ENCODE peak calls at places on chromosomes 2 and 18, in seven cellular contexts. F is neuronal stem cell, J is IMR-90, E is H9, H is mesenchymal stem cell, K is trophoblast cell, B is H1. I is an unnamed sample.

GRCh38 chr2:85001595-85001994 is 30.6 kb downstream of the KCMF1 start:
- DNase-seq in E (no peak), H (no peak), K (no peak), B (no peak), J (no peak), F (no peak), I (no peak)

GRCh38 chr2:88053301-88053700 is 2.3 kb downstream of the KRCC1 start:
- DNase-seq in K (no peak), B (no peak), H (peak; percentile 67), F (no peak), E (no peak), J (peak; percentile 20), I (no peak)

GRCh38 chr18:48278081-48278480 is 131.1 kb downstream of the ZBTB7C start:
- DNase-seq in E (no peak), B (no peak), H (no peak), K (no peak), J (no peak), F (no peak), I (no peak)

GRCh38 chr2:151040036-151040435 is 221.6 kb downstream of the RBM43 start:
- DNase-seq in F (no peak), B (no peak), H (no peak), J (peak; percentile 20), E (no peak), K (no peak), I (no peak)

GRCh38 chr2:140506606-140507005 is 1624.2 kb downstream of the LRP1B start:
- DNase-seq in E (no peak), H (peak; percentile 87), K (no peak), B (no peak), F (no peak), J (peak; percentile 60), I (peak; percentile 8)

GRCh38 chr2:9287400-9288059 is 80.9 kb downstream of the ASAP2 start:
- DNase-seq in B (no peak), F (no peak), J (peak; percentile 99), K (peak; percentile 88), H (peak; percentile 98), E (no peak), I (peak; percentile 68)

GRCh38 chr2:227503433-227504406 is 31.8 kb downstream of the AGFG1 start:
- DNase-seq in E (no peak), K (peak; percentile 36), H (peak; percentile 43), B (no peak), J (peak; percentile 57), F (no peak), I (peak; percentile 37)

GRCh38 chr18:48922801-48923730 is 27.7 kb downstream of the SMAD7 start:
- DNase-seq in B (no peak), J (peak; percentile 82), K (no peak), H (peak; percentile 96), F (no peak), E (peak; percentile 32), I (peak; percentile 13)

GRCh38 chr2:233068762-233069418 is 8.7 kb downstream of the INPP5D start:
- DNase-seq in B (no peak), J (no peak), E (no peak), H (no peak), F (no peak), K (no peak), I (no peak)

GRCh38 chr2:160561551-160562280 is 68.1 kb upstream of the RBMS1 start:
- DNase-seq in H (no peak), F (no peak), E (no peak), B (no peak), K (peak; percentile 63), J (peak; percentile 81), I (no peak)

GRCh38 chr2:200056105-200056504 is 100.7 kb downstream of the MAIP1 start:
- DNase-seq in E (no peak), B (no peak), F (no peak), J (no peak), K (no peak), H (no peak), I (no peak)

GRCh38 chr2:240865391-240865790 is 3.2 kb upstream of the AGXT start:
- DNase-seq in H (no peak), J (no peak), F (no peak), K (no peak), B (no peak), E (no peak), I (no peak)

GRCh38 chr2:240797500-240797895 is 22.5 kb downstream of the KIF1A start:
- DNase-seq in B (no peak), H (no peak), F (no peak), E (no peak), K (no peak), J (no peak), I (no peak)

GRCh38 chr2:182559623-182560022 is 132.8 kb upstream of the PDE1A start:
- DNase-seq in K (no peak), E (no peak), B (no peak), H (no peak), J (peak; percentile 76), F (no peak), I (no peak)

GRCh38 chr2:136424112-136424511 is 306.2 kb upstream of the CXCR4 start:
- DNase-seq in J (no peak), B (no peak), H (no peak), K (no peak), E (no peak), F (no peak), I (no peak)

GRCh38 chr2:41958775-41959174 is 89.0 kb upstream of the PKDCC start:
- DNase-seq in J (peak; percentile 26), K (no peak), E (no peak), H (no peak), F (no peak), B (no peak), I (no peak)

GRCh38 chr2:3492951-3493609 is 26.3 kb downstream of the ADI1 start:
- DNase-seq in K (no peak), B (no peak), J (peak; percentile 96), F (no peak), E (no peak), H (peak; percentile 37), I (no peak)

GRCh38 chr2:174952607-174953006 is 52.6 kb downstream of the CHN1 start:
- DNase-seq in E (no peak), K (no peak), F (no peak), H (peak; percentile 59), B (no peak), J (peak; percentile 71), I (no peak)

GRCh38 chr2:128520787-128521186 is 202.1 kb upstream of the HS6ST1 start:
- DNase-seq in E (no peak), H (no peak), B (no peak), F (no peak), K (no peak), J (no peak), I (no peak)

GRCh38 chr2:215619989-215620388 is 184.1 kb upstream of the FN1 start:
- DNase-seq in H (no peak), B (no peak), K (peak; percentile 41), F (no peak), E (no peak), J (no peak), I (no peak)

GRCh38 chr2:191521608-191522208 is 156.2 kb upstream of the NABP1 start:
- DNase-seq in B (no peak), K (no peak), J (peak; percentile 55), F (no peak), H (peak; percentile 38), E (no peak), I (peak; percentile 34)

GRCh38 chr2:23760746-23761145 is 166.2 kb downstream of the ATAD2B start:
- DNase-seq in B (no peak), E (no peak), K (no peak), F (no peak), J (peak; percentile 80), H (peak; percentile 66), I (peak; percentile 43)

DNA sequence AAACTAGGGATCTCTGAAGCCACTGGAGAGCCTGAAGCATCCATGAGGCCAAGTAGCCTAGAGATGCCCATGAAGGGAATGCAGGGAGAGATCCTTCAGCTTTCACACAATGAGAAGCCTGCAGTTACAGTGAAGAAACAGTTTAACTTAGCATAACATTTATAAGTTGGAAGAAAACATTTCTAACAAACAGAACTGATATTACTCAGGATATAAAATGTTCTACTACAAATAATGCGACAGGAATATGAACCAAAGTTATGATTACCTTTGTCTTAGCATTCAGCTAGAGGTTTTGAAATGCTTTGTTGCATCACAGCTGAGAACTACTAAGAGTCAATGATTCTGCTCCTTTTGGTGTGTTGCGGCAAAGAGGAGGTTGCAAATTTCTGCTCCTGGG is 6.9 kb upstream of the KYNU start:
- DNase-seq in B (no peak), K (no peak), J (peak; percentile 21), E (no peak), F (no peak), H (peak; percentile 33), I (no peak)
- H2AK5ac ChIP-seq in B (no peak overlapping the region), K (no peak overlapping the region), J (peak overlapping the region; percentile 67), E (no peak overlapping the region), F (no peak overlapping the region), H (no peak overlapping the region), I (no peak overlapping the region)

DNA sequence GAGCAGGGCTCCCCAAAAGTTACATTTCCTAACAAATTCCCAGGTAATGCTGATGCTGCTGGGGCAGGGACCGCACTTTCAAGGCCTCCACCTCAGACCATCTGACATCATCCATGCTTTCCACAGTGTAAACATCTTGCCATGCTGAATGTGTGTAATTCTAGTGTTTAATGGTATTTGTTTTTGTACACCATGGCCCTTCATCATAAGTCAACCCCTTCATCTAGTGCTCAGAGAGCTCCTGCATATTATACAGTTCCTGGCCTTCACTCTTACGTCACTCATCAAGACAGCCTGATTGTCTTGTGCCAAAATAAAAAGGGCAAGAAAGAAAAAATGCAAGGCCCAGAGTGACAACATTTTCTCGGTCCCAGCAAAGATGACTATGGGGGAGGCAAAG is 77.5 kb upstream of the ZFP36L2 start:
- DNase-seq in H (no peak), F (no peak), J (no peak), B (no peak), K (no peak), E (no peak), I (no peak)
- H3K4ac ChIP-seq in H (no peak overlapping the region), F (no peak overlapping the region), J (no peak overlapping the region), B (no peak overlapping the region), K (no peak overlapping the region), E (no peak overlapping the region), I (no peak overlapping the region)

GRCh38 chr2:67877281-67877680 is 185.5 kb downstream of the C1D start:
- DNase-seq in F (no peak), E (peak; percentile 43), H (no peak), J (no peak), K (no peak), B (no peak), I (peak; percentile 67)
- H2BK120ac ChIP-seq in F (no peak overlapping the region), E (no peak overlapping the region), H (no peak overlapping the region), J (no peak overlapping the region), K (no peak overlapping the region), B (no peak overlapping the region), I (no peak overlapping the region)

DNA sequence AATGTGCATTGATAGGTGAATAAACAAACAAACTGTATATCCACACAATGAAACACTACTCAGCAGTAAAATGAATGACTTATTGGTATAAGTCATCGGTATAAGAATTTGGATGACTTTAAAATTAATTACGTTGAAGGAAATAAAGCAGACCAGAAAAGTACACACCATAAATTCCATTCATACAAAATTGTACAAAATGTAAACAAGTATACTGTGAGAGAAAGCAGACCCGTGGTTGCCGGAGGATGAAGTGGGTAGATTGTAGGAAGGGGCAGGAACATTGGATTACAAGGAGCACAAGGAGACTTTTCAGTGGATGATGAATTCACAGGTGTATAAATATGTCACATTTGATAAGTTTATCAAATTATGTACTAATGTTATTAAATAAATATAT is 376.8 kb downstream of the TDRD15 start:
- DNase-seq in J (peak; percentile 3), F (no peak), B (no peak), K (no peak), H (peak; percentile 54), E (no peak), I (no peak)
- H2AK5ac ChIP-seq in J (no peak overlapping the region), F (no peak overlapping the region), B (no peak overlapping the region), K (no peak overlapping the region), H (no peak overlapping the region), E (no peak overlapping the region), I (no peak overlapping the region)

GRCh38 chr2:122329266-122329665 is 573.8 kb downstream of the TSN start:
- DNase-seq in F (no peak), H (no peak), J (no peak), K (peak; percentile 2), E (no peak), B (no peak), I (no peak)
- H3K4ac ChIP-seq in F (no peak overlapping the region), H (no peak overlapping the region), J (no peak overlapping the region), K (no peak overlapping the region), E (no peak overlapping the region), B (no peak overlapping the region), I (no peak overlapping the region)